ENCODE peak calls at places on chromosomes 1 and 21, in four cellular contexts. One of them, this sample, is unnamed.

GRCh38 chr1:157136133-157136532 is 2.1 kb downstream of the ETV3 start:
- DNase-seq in stimulated activated CD4-positive, alpha-beta T cell treated with anti-CD3 and anti-CD28 coated beads, Interleukin-12 subunit alpha, Interleukin-12 subunit beta, amount 100 ng/mL, for 48 hours: no peak
- DNase-seq in progenitor cell of endocrine pancreas: no peak
- DNase-seq in C1 segment of cervical spinal cord: no peak
- DNase-seq in this sample: no peak

GRCh38 chr1:3003039-3003940 is 18.0 kb upstream of the ACTRT2 start:
- DNase-seq in stimulated activated CD4-positive, alpha-beta T cell treated with anti-CD3 and anti-CD28 coated beads, Interleukin-12 subunit alpha, Interleukin-12 subunit beta, amount 100 ng/mL, for 48 hours: no peak
- DNase-seq in progenitor cell of endocrine pancreas: no peak
- DNase-seq in C1 segment of cervical spinal cord: no peak
- DNase-seq in this sample: no peak

GRCh38 chr1:42922687-42923366 is 35.8 kb downstream of the SLC2A1 start:
- DNase-seq in stimulated activated CD4-positive, alpha-beta T cell treated with anti-CD3 and anti-CD28 coated beads, Interleukin-12 subunit alpha, Interleukin-12 subunit beta, amount 100 ng/mL, for 48 hours: peak; percentile 62
- DNase-seq in progenitor cell of endocrine pancreas: no peak
- DNase-seq in C1 segment of cervical spinal cord: no peak
- DNase-seq in this sample: peak; percentile 42

GRCh38 chr1:101820080-101820479 is 176.6 kb downstream of the OLFM3 start:
- DNase-seq in stimulated activated CD4-positive, alpha-beta T cell treated with anti-CD3 and anti-CD28 coated beads, Interleukin-12 subunit alpha, Interleukin-12 subunit beta, amount 100 ng/mL, for 48 hours: no peak
- DNase-seq in progenitor cell of endocrine pancreas: peak; percentile 12
- DNase-seq in C1 segment of cervical spinal cord: no peak
- DNase-seq in this sample: peak; percentile 48

GRCh38 chr1:30968220-30968971 is 59.8 kb upstream of the SDC3 start:
- DNase-seq in stimulated activated CD4-positive, alpha-beta T cell treated with anti-CD3 and anti-CD28 coated beads, Interleukin-12 subunit alpha, Interleukin-12 subunit beta, amount 100 ng/mL, for 48 hours: no peak
- DNase-seq in progenitor cell of endocrine pancreas: no peak
- DNase-seq in C1 segment of cervical spinal cord: no peak
- DNase-seq in this sample: peak; percentile 88

GRCh38 chr1:212699839-212700596 is at the start of gene BATF3:
- DNase-seq in stimulated activated CD4-positive, alpha-beta T cell treated with anti-CD3 and anti-CD28 coated beads, Interleukin-12 subunit alpha, Interleukin-12 subunit beta, amount 100 ng/mL, for 48 hours: no peak
- DNase-seq in progenitor cell of endocrine pancreas: peak; percentile 16
- DNase-seq in C1 segment of cervical spinal cord: no peak
- DNase-seq in this sample: no peak

GRCh38 chr1:200233393-200233792 is 176.4 kb downstream of the ZNF281 start:
- DNase-seq in stimulated activated CD4-positive, alpha-beta T cell treated with anti-CD3 and anti-CD28 coated beads, Interleukin-12 subunit alpha, Interleukin-12 subunit beta, amount 100 ng/mL, for 48 hours: no peak
- DNase-seq in progenitor cell of endocrine pancreas: no peak
- DNase-seq in C1 segment of cervical spinal cord: no peak
- DNase-seq in this sample: no peak

GRCh38 chr1:206658981-206659273 is 23.6 kb downstream of the DYRK3 start:
- DNase-seq in stimulated activated CD4-positive, alpha-beta T cell treated with anti-CD3 and anti-CD28 coated beads, Interleukin-12 subunit alpha, Interleukin-12 subunit beta, amount 100 ng/mL, for 48 hours: no peak
- DNase-seq in progenitor cell of endocrine pancreas: no peak
- DNase-seq in C1 segment of cervical spinal cord: no peak
- DNase-seq in this sample: no peak

GRCh38 chr1:46410156-46411009 is 16.3 kb downstream of the FAAH start:
- DNase-seq in stimulated activated CD4-positive, alpha-beta T cell treated with anti-CD3 and anti-CD28 coated beads, Interleukin-12 subunit alpha, Interleukin-12 subunit beta, amount 100 ng/mL, for 48 hours: no peak
- DNase-seq in progenitor cell of endocrine pancreas: no peak
- DNase-seq in C1 segment of cervical spinal cord: no peak
- DNase-seq in this sample: no peak

GRCh38 chr1:24155011-24155782 is 12.3 kb upstream of the IL22RA1 start:
- DNase-seq in stimulated activated CD4-positive, alpha-beta T cell treated with anti-CD3 and anti-CD28 coated beads, Interleukin-12 subunit alpha, Interleukin-12 subunit beta, amount 100 ng/mL, for 48 hours: no peak
- DNase-seq in progenitor cell of endocrine pancreas: no peak
- DNase-seq in C1 segment of cervical spinal cord: no peak
- DNase-seq in this sample: peak; percentile 22

GRCh38 chr1:1678581-1679380 is 13.8 kb downstream of the SLC35E2B start:
- DNase-seq in stimulated activated CD4-positive, alpha-beta T cell treated with anti-CD3 and anti-CD28 coated beads, Interleukin-12 subunit alpha, Interleukin-12 subunit beta, amount 100 ng/mL, for 48 hours: no peak
- DNase-seq in progenitor cell of endocrine pancreas: no peak
- DNase-seq in C1 segment of cervical spinal cord: no peak
- DNase-seq in this sample: no peak

GRCh38 chr1:209238356-209238755 is 345.2 kb upstream of the CAMK1G start:
- DNase-seq in stimulated activated CD4-positive, alpha-beta T cell treated with anti-CD3 and anti-CD28 coated beads, Interleukin-12 subunit alpha, Interleukin-12 subunit beta, amount 100 ng/mL, for 48 hours: no peak
- DNase-seq in progenitor cell of endocrine pancreas: no peak
- DNase-seq in C1 segment of cervical spinal cord: no peak
- DNase-seq in this sample: no peak

GRCh38 chr1:5847013-5847654 is 145.1 kb downstream of the NPHP4 start:
- DNase-seq in stimulated activated CD4-positive, alpha-beta T cell treated with anti-CD3 and anti-CD28 coated beads, Interleukin-12 subunit alpha, Interleukin-12 subunit beta, amount 100 ng/mL, for 48 hours: no peak
- DNase-seq in progenitor cell of endocrine pancreas: peak; percentile 49
- DNase-seq in C1 segment of cervical spinal cord: no peak
- DNase-seq in this sample: no peak

GRCh38 chr1:156608981-156609380 is 7.7 kb upstream of the GPATCH4 start:
- DNase-seq in stimulated activated CD4-positive, alpha-beta T cell treated with anti-CD3 and anti-CD28 coated beads, Interleukin-12 subunit alpha, Interleukin-12 subunit beta, amount 100 ng/mL, for 48 hours: peak; percentile 61
- DNase-seq in progenitor cell of endocrine pancreas: peak; percentile 28
- DNase-seq in C1 segment of cervical spinal cord: no peak
- DNase-seq in this sample: peak; percentile 79

GRCh38 chr1:230084408-230085177 is 17.6 kb downstream of the GALNT2 start:
- DNase-seq in stimulated activated CD4-positive, alpha-beta T cell treated with anti-CD3 and anti-CD28 coated beads, Interleukin-12 subunit alpha, Interleukin-12 subunit beta, amount 100 ng/mL, for 48 hours: peak; percentile 77
- DNase-seq in progenitor cell of endocrine pancreas: no peak
- DNase-seq in C1 segment of cervical spinal cord: no peak
- DNase-seq in this sample: no peak

GRCh38 chr21:41640756-41641509 is 125.9 kb downstream of the RIPK4 start:
- DNase-seq in stimulated activated CD4-positive, alpha-beta T cell treated with anti-CD3 and anti-CD28 coated beads, Interleukin-12 subunit alpha, Interleukin-12 subunit beta, amount 100 ng/mL, for 48 hours: no peak
- DNase-seq in progenitor cell of endocrine pancreas: no peak
- DNase-seq in C1 segment of cervical spinal cord: no peak
- DNase-seq in this sample: no peak

GRCh38 chr1:169571450-169571849 is 14.8 kb downstream of the F5 start:
- DNase-seq in stimulated activated CD4-positive, alpha-beta T cell treated with anti-CD3 and anti-CD28 coated beads, Interleukin-12 subunit alpha, Interleukin-12 subunit beta, amount 100 ng/mL, for 48 hours: no peak
- DNase-seq in progenitor cell of endocrine pancreas: no peak
- DNase-seq in C1 segment of cervical spinal cord: no peak
- DNase-seq in this sample: no peak

GRCh38 chr1:221989741-221990140 is 247.9 kb upstream of the DUSP10 start:
- DNase-seq in stimulated activated CD4-positive, alpha-beta T cell treated with anti-CD3 and anti-CD28 coated beads, Interleukin-12 subunit alpha, Interleukin-12 subunit beta, amount 100 ng/mL, for 48 hours: no peak
- DNase-seq in progenitor cell of endocrine pancreas: no peak
- DNase-seq in C1 segment of cervical spinal cord: no peak
- DNase-seq in this sample: no peak

GRCh38 chr1:204149635-204150565 is 1.9 kb downstream of the ETNK2 start:
- DNase-seq in stimulated activated CD4-positive, alpha-beta T cell treated with anti-CD3 and anti-CD28 coated beads, Interleukin-12 subunit alpha, Interleukin-12 subunit beta, amount 100 ng/mL, for 48 hours: no peak
- DNase-seq in progenitor cell of endocrine pancreas: no peak
- DNase-seq in C1 segment of cervical spinal cord: no peak
- DNase-seq in this sample: no peak

GRCh38 chr1:11488201-11488770 is 9.3 kb downstream of the DISP3 start:
- DNase-seq in stimulated activated CD4-positive, alpha-beta T cell treated with anti-CD3 and anti-CD28 coated beads, Interleukin-12 subunit alpha, Interleukin-12 subunit beta, amount 100 ng/mL, for 48 hours: no peak
- DNase-seq in progenitor cell of endocrine pancreas: no peak
- DNase-seq in C1 segment of cervical spinal cord: no peak
- DNase-seq in this sample: no peak

GRCh38 chr21:45309069-45309521 is 21.4 kb upstream of the POFUT2 start:
- DNase-seq in stimulated activated CD4-positive, alpha-beta T cell treated with anti-CD3 and anti-CD28 coated beads, Interleukin-12 subunit alpha, Interleukin-12 subunit beta, amount 100 ng/mL, for 48 hours: peak; percentile 38
- DNase-seq in progenitor cell of endocrine pancreas: no peak
- DNase-seq in C1 segment of cervical spinal cord: no peak
- DNase-seq in this sample: no peak

GRCh38 chr21:41678016-41678935 is 88.6 kb downstream of the RIPK4 start:
- DNase-seq in stimulated activated CD4-positive, alpha-beta T cell treated with anti-CD3 and anti-CD28 coated beads, Interleukin-12 subunit alpha, Interleukin-12 subunit beta, amount 100 ng/mL, for 48 hours: no peak
- DNase-seq in progenitor cell of endocrine pancreas: peak; percentile 32
- DNase-seq in C1 segment of cervical spinal cord: no peak
- DNase-seq in this sample: peak; percentile 65

GRCh38 chr21:38661296-38662223 is 144.2 kb upstream of the ETS2 start:
- DNase-seq in stimulated activated CD4-positive, alpha-beta T cell treated with anti-CD3 and anti-CD28 coated beads, Interleukin-12 subunit alpha, Interleukin-12 subunit beta, amount 100 ng/mL, for 48 hours: no peak
- DNase-seq in progenitor cell of endocrine pancreas: no peak
- DNase-seq in C1 segment of cervical spinal cord: no peak
- DNase-seq in this sample: no peak

GRCh38 chr1:37035828-37036666 is 1.7 kb upstream of the GRIK3 start:
- DNase-seq in stimulated activated CD4-positive, alpha-beta T cell treated with anti-CD3 and anti-CD28 coated beads, Interleukin-12 subunit alpha, Interleukin-12 subunit beta, amount 100 ng/mL, for 48 hours: no peak
- DNase-seq in progenitor cell of endocrine pancreas: no peak
- DNase-seq in C1 segment of cervical spinal cord: no peak
- DNase-seq in this sample: peak; percentile 45

GRCh38 chr1:97907886-97908285 is 12.9 kb downstream of the DPYD start:
- DNase-seq in stimulated activated CD4-positive, alpha-beta T cell treated with anti-CD3 and anti-CD28 coated beads, Interleukin-12 subunit alpha, Interleukin-12 subunit beta, amount 100 ng/mL, for 48 hours: no peak
- DNase-seq in progenitor cell of endocrine pancreas: no peak
- DNase-seq in C1 segment of cervical spinal cord: no peak
- DNase-seq in this sample: no peak

GRCh38 chr1:184163674-184164470 is 112.3 kb downstream of the TSEN15 start:
- DNase-seq in stimulated activated CD4-positive, alpha-beta T cell treated with anti-CD3 and anti-CD28 coated beads, Interleukin-12 subunit alpha, Interleukin-12 subunit beta, amount 100 ng/mL, for 48 hours: no peak
- DNase-seq in progenitor cell of endocrine pancreas: no peak
- DNase-seq in C1 segment of cervical spinal cord: no peak
- DNase-seq in this sample: no peak

This sample was measured in NCI-H2081.